ENCODE peak calls at places on chromosomes 1 and 21, in eight cellular contexts. M is heart left ventricle; I is LHCN-M2; E is AG20443; G is NCI-H2081; V is astrocyte of the spinal cord; H is activated naive CD4-positive, alpha-beta T cell; Q is M059J. J is an unnamed sample.

GRCh38 chr1:178513278-178513983 is 522 bp downstream of the TEX35 start:
- DNase-seq in G (no peak), V (peak), H (no peak), E (peak), I (no peak), Q (no peak), M (no peak), J (no peak)

GRCh38 chr1:27353166-27353565 is 11.3 kb downstream of the SYTL1 start:
- DNase-seq in H (no peak), M (peak), G (no peak), E (no peak), I (no peak), V (no peak), Q (no peak), J (no peak)

GRCh38 chr1:203100163-203100867 is 14.5 kb upstream of the MYOG start:
- DNase-seq in V (no peak), M (no peak), G (no peak), E (peak), H (no peak), I (peak), Q (peak), J (no peak)

GRCh38 chr21:45816794-45817193 is 164.8 kb upstream of the COL6A1 start:
- DNase-seq in E (no peak), Q (no peak), V (no peak), H (no peak), I (no peak), M (no peak), G (no peak), J (no peak)

GRCh38 chr1:32899586-32900296 is 1.4 kb downstream of the TMEM54 start:
- DNase-seq in E (no peak), Q (no peak), M (peak), G (no peak), I (no peak), V (no peak), H (no peak), J (no peak)

GRCh38 chr1:218874313-218874712 is 299.4 kb upstream of the LYPLAL1 start:
- DNase-seq in M (no peak), Q (peak), V (peak), E (no peak), G (no peak), H (no peak), I (peak), J (peak)

GRCh38 chr1:84620720-84621313 is 46.6 kb upstream of the CTBS start:
- DNase-seq in Q (peak), M (peak), H (peak), G (peak), V (peak), E (peak), I (peak), J (peak)

GRCh38 chr1:204370176-204370575 is 10.4 kb upstream of the PLEKHA6 start:
- DNase-seq in G (no peak), E (no peak), H (no peak), I (no peak), Q (no peak), V (no peak), M (no peak), J (no peak)

GRCh38 chr1:4596486-4596885 is 57.9 kb upstream of the AJAP1 start:
- DNase-seq in M (no peak), I (no peak), E (no peak), H (no peak), V (no peak), G (no peak), Q (no peak), J (no peak)

GRCh38 chr1:98661544-98662353 is at the start of gene SNX7:
- DNase-seq in G (peak), H (no peak), E (peak), V (peak), M (peak), I (peak), Q (peak), J (peak)

GRCh38 chr1:100834779-100835645 is 59.6 kb downstream of the EXTL2 start:
- DNase-seq in M (no peak), H (no peak), E (no peak), G (no peak), I (peak), V (no peak), Q (peak), J (no peak)

GRCh38 chr1:182069028-182069466 is 7.5 kb upstream of the ZNF648 start:
- DNase-seq in V (peak), E (peak), H (no peak), Q (peak), M (peak), G (peak), I (peak), J (no peak)

GRCh38 chr1:204602871-204603542 is 82.5 kb downstream of the LRRN2 start:
- DNase-seq in Q (no peak), G (no peak), E (no peak), H (no peak), I (no peak), V (no peak), M (no peak), J (no peak)

GRCh38 chr1:42046772-42047552 is 106.2 kb upstream of the GUCA2B start:
- DNase-seq in E (peak), H (no peak), I (peak), V (no peak), M (peak), G (no peak), Q (no peak), J (no peak)

GRCh38 chr1:18458133-18458750 is 22.5 kb upstream of the KLHDC7A start:
- DNase-seq in E (no peak), V (no peak), I (no peak), M (no peak), G (no peak), H (no peak), Q (no peak), J (no peak)

GRCh38 chr1:212606734-212607205 is 1.8 kb upstream of the ATF3 start:
- DNase-seq in I (no peak), Q (peak), E (no peak), H (peak), V (no peak), M (no peak), G (peak), J (no peak)

GRCh38 chr21:43716376-43717165 is 2.4 kb upstream of the PDXK start:
- DNase-seq in G (no peak), I (peak), Q (peak), H (no peak), V (peak), M (no peak), E (peak), J (no peak)

GRCh38 chr1:53721088-53721487 is 17.9 kb downstream of the GLIS1 start:
- DNase-seq in M (no peak), Q (no peak), V (no peak), G (no peak), E (no peak), I (no peak), H (no peak), J (no peak)

GRCh38 chr21:28801906-28802305 is 190.8 kb downstream of the LTN1 start:
- DNase-seq in I (peak), G (no peak), V (no peak), Q (peak), H (no peak), E (no peak), M (no peak), J (no peak)

GRCh38 chr1:153348511-153349362 is at the start of gene PGLYRP4:
- DNase-seq in M (no peak), H (no peak), Q (no peak), G (no peak), V (no peak), I (no peak), E (peak), J (no peak)

GRCh38 chr21:14119038-14119437 is 91.7 kb downstream of the LIPI start:
- DNase-seq in E (no peak), Q (peak), H (no peak), G (no peak), V (no peak), M (no peak), I (no peak), J (no peak)

GRCh38 chr21:33305344-33305671 is 19.5 kb upstream of the IFNAR1 start:
- DNase-seq in V (no peak), M (no peak), E (no peak), I (no peak), Q (no peak), H (no peak), G (no peak), J (no peak)

GRCh38 chr1:173478099-173478555 is 992 bp downstream of the PRDX6 start:
- DNase-seq in M (peak), I (peak), E (peak), Q (peak), H (no peak), V (peak), G (no peak), J (peak)

GRCh38 chr1:16075337-16076002 is 2.0 kb upstream of the FAM131C start:
- DNase-seq in V (peak), Q (peak), M (peak), E (peak), H (no peak), G (no peak), I (peak), J (no peak)

GRCh38 chr21:36422279-36423098 is 37.3 kb downstream of the CHAF1B start:
- DNase-seq in M (peak), G (peak), H (no peak), I (peak), Q (peak), E (peak), V (peak), J (peak)

GRCh38 chr1:22717038-22717758 is 6.6 kb downstream of the EPHB2 start:
- DNase-seq in M (no peak), V (no peak), Q (no peak), H (no peak), I (no peak), E (no peak), G (peak), J (no peak)

GRCh38 chr1:6244401-6245054 is 549 bp downstream of the HES3 start:
- DNase-seq in M (no peak), H (no peak), G (no peak), Q (no peak), E (no peak), I (no peak), V (no peak), J (no peak)

GRCh38 chr1:155078496-155079209 is at the start of gene EFNA3:
- DNase-seq in I (peak), H (peak), G (peak), Q (peak), M (peak), V (peak), E (peak), J (no peak)

GRCh38 chr1:226661965-226662364 is 77.1 kb downstream of the ITPKB start:
- DNase-seq in G (no peak), M (peak), H (no peak), E (no peak), Q (no peak), I (no peak), V (no peak), J (no peak)

GRCh38 chr21:32572574-32573420 is 12.5 kb downstream of the TCP10L start:
- DNase-seq in V (no peak), E (no peak), I (no peak), H (no peak), Q (no peak), G (peak), M (no peak), J (no peak)

GRCh38 chr21:37682908-37683307 is 233.3 kb downstream of the KCNJ6 start:
- DNase-seq in V (no peak), H (no peak), I (no peak), G (no peak), Q (no peak), M (no peak), E (no peak), J (no peak)

GRCh38 chr1:50977575-50978143 is 7.6 kb downstream of the CDKN2C start:
- DNase-seq in H (no peak), E (peak), Q (peak), G (peak), V (peak), M (peak), I (peak), J (no peak)

GRCh38 chr1:119968068-119968492 is 71.8 kb upstream of the ADAM30 start:
- DNase-seq in H (peak), I (peak), E (peak), M (peak), Q (peak), V (peak), G (peak), J (peak)

GRCh38 chr1:240352769-240353168 is 259.2 kb downstream of the GREM2 start:
- DNase-seq in G (no peak), I (peak), E (no peak), H (no peak), Q (peak), M (no peak), V (peak), J (peak)

GRCh38 chr1:222886194-222887126 is 71.6 kb downstream of the DISP1 start:
- DNase-seq in I (no peak), H (no peak), M (no peak), E (no peak), G (no peak), V (no peak), Q (no peak), J (no peak)

J was measured in brain microvascular endothelial cell.